ENCODE peak calls at places on chromosomes 12 and 14, in seven cellular contexts. Y is NT2/D1; N is RCC 7860; Z is GM10248; G is stimulated activated CD4-positive, alpha-beta T cell treated with anti-CD3 and anti-CD28 coated beads, Interleukin-1b, Interleukin-23, amount 100 ng/mL, for 1 hour; I is kidney glomerular epithelial cell; D is GM19239. K is an unnamed sample.

GRCh38 chr14:101113108-101113612 is 209.6 kb upstream of the RTL1 start:
- DNase-seq in Y (no peak), N (no peak), Z (no peak), G (no peak), I (no peak), D (no peak), K (no peak)

GRCh38 chr14:102144914-102145313 is 5.2 kb downstream of the WDR20 start:
- DNase-seq in Y (no peak), N (no peak), Z (no peak), G (no peak), I (no peak), D (no peak), K (no peak)

GRCh38 chr12:120181991-120182631 is 12.4 kb downstream of the GCN1 start:
- DNase-seq in Y (no peak), N (peak; percentile 86), Z (no peak), G (no peak), I (peak; percentile 57), D (no peak), K (peak; percentile 77)

GRCh38 chr14:23548351-23549318 is 2.9 kb downstream of the ZFHX2 start:
- DNase-seq in Y (no peak), N (no peak), Z (no peak), G (no peak), I (peak; percentile 60), D (no peak), K (no peak)

GRCh38 chr12:94326727-94327126 is 132.9 kb downstream of the CEP83 start:
- DNase-seq in Y (no peak), N (peak; percentile 73), Z (no peak), G (no peak), I (peak; percentile 91), D (no peak), K (no peak)

GRCh38 chr14:93878871-93879270 is 48.3 kb upstream of the FAM181A start:
- DNase-seq in Y (no peak), N (no peak), Z (no peak), G (no peak), I (no peak), D (no peak), K (no peak)

GRCh38 chr12:121894633-121895032 is 6.0 kb downstream of the PSMD9 start:
- DNase-seq in Y (no peak), N (no peak), Z (no peak), G (no peak), I (peak; percentile 20), D (no peak), K (no peak)

GRCh38 chr12:51905507-51906438 is 1.5 kb upstream of the ACVRL1 start:
- DNase-seq in Y (no peak), N (no peak), Z (no peak), G (no peak), I (no peak), D (no peak), K (peak; percentile 46)

GRCh38 chr12:24625103-24625502 is 323.8 kb downstream of the BCAT1 start:
- DNase-seq in Y (peak; percentile 47), N (no peak), Z (no peak), G (no peak), I (no peak), D (no peak), K (no peak)

GRCh38 chr12:30999723-31000122 is 73.2 kb downstream of the TSPAN11 start:
- DNase-seq in Y (no peak), N (no peak), Z (no peak), G (no peak), I (no peak), D (no peak), K (no peak)

GRCh38 chr12:1552978-1553471 is 41.4 kb downstream of the FBXL14 start:
- DNase-seq in Y (no peak), N (no peak), Z (no peak), G (no peak), I (no peak), D (no peak), K (no peak)

K was measured in thyroid gland.